ENCODE peak calls at places on chromosomes 12 and 14, in nine cellular contexts. T is choroid plexus epithelial cell, G is stomach, A is fibroblast of lung, U is heart right ventricle, C is upper lobe of right lung, V is endodermal cell, S is uterus, I is GM23338. D is an unnamed sample.

GRCh38 chr12:46964496-46965098 is 114.8 kb upstream of the PCED1B start:
- DNase-seq in G (no peak), V (peak; percentile 82), S (no peak), A (peak; percentile 88), C (no peak), T (peak; percentile 53), I (peak; percentile 87), U (no peak), D (peak; percentile 61)

GRCh38 chr12:63989301-63989845 is 144.9 kb downstream of the SRGAP1 start:
- DNase-seq in S (no peak), T (peak; percentile 51), C (no peak), U (no peak), G (peak; percentile 28), A (peak; percentile 87), I (no peak), V (no peak), D (no peak)

GRCh38 chr12:52634266-52635056 is 16.1 kb upstream of the KRT73 start:
- DNase-seq in G (peak; percentile 73), T (no peak), U (peak; percentile 75), I (no peak), A (no peak), V (peak; percentile 24), C (no peak), S (no peak), D (no peak)

GRCh38 chr12:40168868-40169267 is 55.9 kb upstream of the LRRK2 start:
- DNase-seq in S (no peak), T (no peak), U (no peak), A (no peak), G (no peak), V (no peak), C (no peak), I (no peak), D (no peak)

GRCh38 chr12:749871-750270 is 2.5 kb upstream of the WNK1 start:
- DNase-seq in S (no peak), C (no peak), A (no peak), G (no peak), I (no peak), V (no peak), T (no peak), U (no peak), D (no peak)

GRCh38 chr14:97603201-97603600 is 806.0 kb downstream of the VRK1 start:
- DNase-seq in V (no peak), T (no peak), S (no peak), G (no peak), I (no peak), C (no peak), A (no peak), U (no peak), D (no peak)

GRCh38 chr14:79890527-79890926 is 320.8 kb downstream of the DIO2 start:
- DNase-seq in G (no peak), I (no peak), T (no peak), A (no peak), U (no peak), C (no peak), S (no peak), V (no peak), D (no peak)

GRCh38 chr12:102964872-102965271 is 7.4 kb downstream of the ASCL1 start:
- DNase-seq in U (no peak), G (peak; percentile 52), A (no peak), V (peak; percentile 89), I (peak; percentile 80), T (no peak), C (no peak), S (no peak), D (peak; percentile 49)

GRCh38 chr12:5796171-5797091 is 148.6 kb downstream of the ANO2 start:
- DNase-seq in A (no peak), C (peak; percentile 72), I (peak; percentile 82), V (peak; percentile 95), T (no peak), G (peak; percentile 63), S (no peak), U (peak; percentile 43), D (no peak)

GRCh38 chr12:6866920-6867406 is 368 bp upstream of the TPI1 start:
- DNase-seq in I (no peak), G (peak; percentile 38), S (no peak), C (no peak), V (no peak), U (no peak), A (no peak), T (no peak), D (no peak)
- H3K4me3 ChIP-seq in I (peak overlapping the region; percentile 97), G (peak overlapping the region; percentile 81), S (peak overlapping the region; percentile 67), C (peak overlapping the region; percentile 100), V (peak overlapping the region; percentile 73), U (peak overlapping the region; percentile 92), A (peak overlapping the region; percentile 58), T (peak overlapping the region; percentile 91), D (peak overlapping the region; percentile 88)

DNA sequence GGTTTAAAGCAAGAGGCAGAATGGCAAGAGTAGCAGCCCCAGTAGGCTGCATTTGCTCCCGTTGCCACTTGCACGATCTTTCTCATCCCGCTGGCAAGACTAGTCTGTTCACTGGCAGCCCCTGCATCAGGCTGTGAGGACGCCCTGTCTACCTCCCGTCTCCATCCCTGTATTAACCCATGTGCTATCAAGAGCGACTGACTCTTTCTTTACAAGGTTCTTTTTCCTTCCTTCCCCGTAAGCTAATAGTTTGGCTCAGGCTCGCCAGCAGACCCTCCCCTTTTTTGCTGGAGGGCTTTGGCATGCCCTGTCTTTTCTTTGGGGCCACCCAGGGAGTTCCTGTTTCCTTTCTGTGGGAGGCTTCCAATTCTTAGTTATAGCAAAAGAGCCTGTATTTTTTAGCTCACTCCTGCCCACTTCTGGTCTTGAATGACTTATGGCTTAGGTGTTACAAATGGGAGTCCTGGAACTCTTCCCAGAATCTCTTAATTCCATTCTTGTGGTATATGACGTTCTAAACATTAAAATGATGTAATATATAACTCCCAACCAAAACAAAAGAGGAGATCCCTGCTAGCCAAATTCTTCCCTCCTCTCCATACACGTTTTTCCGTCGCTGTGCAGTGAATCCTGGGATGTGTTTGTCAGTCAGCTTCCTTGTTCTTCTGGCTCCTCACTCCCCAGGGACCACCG is 149.0 kb downstream of the PRKCH start:
- DNase-seq in C (no peak), S (no peak), U (peak; percentile 40), I (peak; percentile 77), A (peak; percentile 97), V (peak; percentile 60), G (no peak), T (peak; percentile 98), D (peak; percentile 79)
- TF ChIP-seq CTCF in C (no peak), S (no peak), U (no peak), I (peak; percentile 40), A (peak; percentile 20), V (peak; percentile 42), G (no peak), T (peak; percentile 53), D (peak; percentile 37)

GRCh38 chr14:61479746-61480502 is 158.5 kb downstream of the PRKCH start:
- DNase-seq in C (no peak), T (no peak), S (no peak), I (no peak), G (no peak), V (no peak), A (peak; percentile 77), U (no peak), D (peak; percentile 78)

GRCh38 chr14:61478971-61479473 is 157.6 kb downstream of the PRKCH start:
- DNase-seq in S (no peak), U (no peak), I (no peak), G (no peak), C (no peak), V (no peak), T (no peak), A (no peak), D (no peak)

GRCh38 chr14:61476105-61476736 is 154.8 kb downstream of the PRKCH start:
- DNase-seq in C (no peak), U (no peak), I (no peak), G (no peak), V (no peak), S (no peak), T (no peak), A (no peak), D (no peak)

GRCh38 chr14:61476737-61477410 is 155.5 kb downstream of the PRKCH start:
- DNase-seq in T (peak; percentile 99), G (peak; percentile 48), S (peak; percentile 65), I (no peak), C (no peak), A (peak; percentile 94), U (no peak), V (no peak), D (peak; percentile 83)

DNA sequence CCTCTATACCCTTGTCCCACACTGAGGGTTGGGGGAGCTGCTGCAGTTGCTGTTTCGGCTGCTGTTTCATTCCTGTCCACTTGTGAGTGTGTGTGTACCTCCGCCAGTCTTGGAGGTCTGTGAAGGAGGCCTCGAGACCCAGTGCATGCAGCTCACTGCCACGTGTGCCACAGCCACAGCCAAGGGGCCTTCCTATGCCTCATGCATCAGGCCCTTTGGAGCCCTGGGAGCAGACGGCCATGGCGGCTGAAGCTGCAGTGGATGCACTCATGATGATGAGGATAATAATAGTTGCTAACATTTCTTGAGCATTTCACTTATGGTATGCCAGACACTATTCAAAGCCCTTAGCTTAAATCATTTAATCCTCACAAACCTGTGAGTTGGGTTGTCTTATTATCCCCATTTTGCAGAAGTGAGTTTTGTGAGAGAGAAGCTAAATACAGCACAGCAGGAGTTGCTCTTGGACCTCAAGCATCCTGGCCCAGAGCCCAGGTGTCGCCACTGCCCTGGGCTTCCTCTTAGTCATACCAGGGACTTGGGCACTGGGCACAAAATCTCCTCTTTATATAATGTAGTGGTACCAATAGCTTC is 156.6 kb downstream of the PRKCH start:
- DNase-seq in G (peak; percentile 89), C (peak; percentile 91), I (no peak), S (peak; percentile 59), T (peak; percentile 85), V (no peak), A (peak; percentile 47), U (peak; percentile 81), D (peak; percentile 35)
- H3K4me3 ChIP-seq in G (no peak overlapping the region), C (no peak overlapping the region), I (no peak overlapping the region), S (no peak overlapping the region), T (peak overlapping the region; percentile 24), V (no peak overlapping the region), A (no peak overlapping the region), U (no peak overlapping the region), D (no peak overlapping the region)

DNA sequence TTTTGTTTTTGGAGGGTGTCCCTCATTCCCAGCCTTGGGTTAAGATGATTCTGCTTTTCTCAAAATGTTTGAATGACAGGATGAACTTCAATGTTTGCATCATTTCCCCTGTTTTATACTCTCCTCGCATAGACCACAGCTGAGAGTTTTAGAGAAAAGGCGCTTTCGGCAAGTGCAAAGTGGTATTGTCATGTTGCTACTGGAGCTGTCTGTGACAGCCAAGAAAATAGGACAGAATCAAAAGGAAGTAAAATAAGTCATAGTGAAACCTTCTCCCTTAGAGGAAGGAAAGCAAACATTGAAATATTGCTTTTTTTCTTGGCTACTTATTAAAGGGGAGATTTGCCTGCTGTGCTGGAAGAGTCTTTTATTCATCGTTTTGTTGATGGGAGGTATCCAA is 33.5 kb upstream of the ARHGAP5 start:
- DNase-seq in T (no peak), A (no peak), U (no peak), C (no peak), I (no peak), V (no peak), G (no peak), S (no peak), D (no peak)
- TF ChIP-seq CTCF in T (no peak), A (no peak), U (no peak), C (no peak), I (no peak), V (no peak), G (no peak), S (no peak), D (no peak)

DNA sequence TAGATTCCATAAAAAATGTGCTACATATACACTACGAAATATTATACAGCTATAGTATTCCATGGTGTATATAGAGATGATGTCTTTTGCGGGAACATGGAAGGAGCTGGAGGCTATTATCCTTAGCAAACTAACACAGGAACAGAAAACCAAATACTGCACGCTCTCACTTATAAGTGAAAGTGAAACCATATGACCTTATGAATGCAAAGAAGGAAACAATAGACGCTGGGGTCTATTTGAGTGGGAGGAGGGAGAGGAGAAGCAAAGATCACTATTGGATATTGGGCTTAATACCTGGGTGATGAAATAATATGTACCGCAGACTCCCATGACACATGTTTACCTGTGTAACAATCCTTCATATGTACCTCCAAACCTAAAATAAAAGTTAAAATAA is 142.7 kb downstream of the LRFN5 start:
- DNase-seq in I (no peak), V (no peak), A (peak; percentile 1), C (no peak), U (no peak), G (no peak), T (peak; percentile 61), S (no peak), D (no peak)
- H3K4me3 ChIP-seq in I (no peak overlapping the region), V (no peak overlapping the region), A (peak overlapping the region; percentile 30), C (peak overlapping the region; percentile 43), U (peak overlapping the region; percentile 45), G (peak overlapping the region; percentile 32), T (peak overlapping the region; percentile 28), S (no peak overlapping the region), D (no peak overlapping the region)

D was measured in epithelial cell of esophagus.